ENCODE peak calls at places on chromosomes 1 and 21, in nine cellular contexts. H is heart right ventricle, B is mammary epithelial cell, M is uterus, Z is OCI-LY7, E is Caco-2, Q is ovary, V is HCT116, X is A549. K is an unnamed sample.
A peak's percentile ranks its signal among the peaks of the same experiment; 100 is the strongest.

GRCh38 chr21:32886339-32886738 is 114.8 kb upstream of the PAXBP1 start:
- DNase-seq in H (no peak), B (no peak), M (no peak), Z (no peak), E (no peak), Q (no peak), V (no peak), X (no peak), K (no peak)

GRCh38 chr1:233790662-233791371 is 113.7 kb upstream of the SLC35F3 start:
- DNase-seq in H (peak; percentile 28), B (peak; percentile 57), M (peak; percentile 31), Z (peak; percentile 52), E (no peak), Q (peak; percentile 12), V (peak; percentile 43), X (peak; percentile 88), K (peak; percentile 25)

GRCh38 chr1:116268211-116268610 is 104.8 kb upstream of the ATP1A1 start:
- DNase-seq in H (no peak), B (peak; percentile 93), M (no peak), Z (no peak), E (no peak), Q (no peak), V (no peak), X (peak; percentile 4), K (no peak)

GRCh38 chr1:15282810-15283474 is 35.9 kb downstream of the FHAD1 start:
- DNase-seq in H (peak; percentile 44), B (peak; percentile 50), M (no peak), Z (no peak), E (no peak), Q (no peak), V (no peak), X (no peak), K (no peak)

GRCh38 chr1:36027766-36028165 is 56.1 kb upstream of the TEKT2 start:
- DNase-seq in H (no peak), B (no peak), M (no peak), Z (no peak), E (no peak), Q (no peak), V (no peak), X (no peak), K (no peak)

GRCh38 chr1:61424382-61424781 is 300.6 kb downstream of the TM2D1 start:
- DNase-seq in H (no peak), B (peak; percentile 72), M (no peak), Z (no peak), E (no peak), Q (no peak), V (peak; percentile 10), X (no peak), K (no peak)

GRCh38 chr1:3633344-3634058 is 8.7 kb downstream of the TPRG1L start:
- DNase-seq in H (no peak), B (no peak), M (no peak), Z (no peak), E (no peak), Q (no peak), V (no peak), X (no peak), K (no peak)

GRCh38 chr21:17900990-17901385 is 81.8 kb upstream of the C21orf91 start:
- DNase-seq in H (no peak), B (no peak), M (no peak), Z (no peak), E (no peak), Q (no peak), V (no peak), X (no peak), K (no peak)

GRCh38 chr1:8875216-8875861 is 3.1 kb downstream of the ENO1 start:
- DNase-seq in H (peak; percentile 38), B (no peak), M (no peak), Z (no peak), E (no peak), Q (no peak), V (no peak), X (no peak), K (no peak)

GRCh38 chr1:41498391-41498790 is 13.9 kb upstream of the EDN2 start:
- DNase-seq in H (no peak), B (peak; percentile 61), M (no peak), Z (no peak), E (no peak), Q (no peak), V (no peak), X (no peak), K (no peak)

GRCh38 chr1:23727362-23727811 is 15.9 kb upstream of the ELOA start:
- DNase-seq in H (no peak), B (no peak), M (peak; percentile 76), Z (peak; percentile 40), E (peak; percentile 38), Q (peak; percentile 79), V (no peak), X (no peak), K (peak; percentile 94)

GRCh38 chr1:9293512-9294439 is 1.1 kb downstream of the SPSB1 start:
- DNase-seq in H (no peak), B (no peak), M (no peak), Z (peak; percentile 47), E (no peak), Q (peak; percentile 55), V (no peak), X (no peak), K (no peak)

GRCh38 chr1:33683913-33684312 is 180.0 kb upstream of the HMGB4 start:
- DNase-seq in H (peak; percentile 12), B (no peak), M (no peak), Z (no peak), E (no peak), Q (no peak), V (no peak), X (no peak), K (no peak)

GRCh38 chr21:27480841-27481261 is 514.0 kb upstream of the ADAMTS5 start:
- DNase-seq in H (no peak), B (peak; percentile 93), M (no peak), Z (no peak), E (no peak), Q (no peak), V (no peak), X (no peak), K (no peak)

GRCh38 chr1:7490576-7490975 is 280.5 kb upstream of the VAMP3 start:
- DNase-seq in H (no peak), B (no peak), M (no peak), Z (no peak), E (no peak), Q (no peak), V (no peak), X (no peak), K (peak; percentile 45)

DNA sequence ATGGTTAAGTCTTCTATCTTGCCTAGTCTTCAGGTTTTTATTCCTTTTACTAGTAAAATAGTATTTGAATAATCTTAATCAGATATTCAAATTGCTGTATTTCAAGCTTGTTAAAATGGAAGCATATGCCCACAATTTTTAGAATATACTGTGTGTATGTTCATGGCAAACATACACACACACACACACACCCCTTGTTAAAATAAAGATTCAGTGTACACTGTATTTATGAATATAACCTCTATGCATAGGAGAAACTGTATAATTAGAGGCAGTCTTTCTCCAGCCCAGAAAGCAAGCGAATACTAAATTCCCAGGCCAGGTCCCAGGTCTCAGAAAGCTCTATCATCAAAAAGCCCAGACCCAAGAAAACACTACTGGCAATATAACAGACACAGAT is 57.8 kb downstream of the JAK1 start:
- DNase-seq in H (no peak), B (no peak), M (no peak), Z (no peak), E (no peak), Q (no peak), V (no peak), X (no peak), K (no peak)
- H3K4me1 ChIP-seq in H (peaks cover 71% of the 10 kb centered on the region), B (peaks cover 4% of the 10 kb centered on the region), M (no peaks in the 10 kb centered on the region), Z (no peaks in the 10 kb centered on the region), E (peaks cover 18% of the 10 kb centered on the region), Q (peaks cover 21% of the 10 kb centered on the region), V (peaks cover 8% of the 10 kb centered on the region), X (peaks cover 97% of the 10 kb centered on the region), K (peaks cover 30% of the 10 kb centered on the region)

GRCh38 chr1:62989497-62989896 is 205.6 kb downstream of the ATG4C start:
- DNase-seq in H (no peak), B (no peak), M (no peak), Z (no peak), E (no peak), Q (no peak), V (peak; percentile 6), X (no peak), K (no peak)
- TF ChIP-seq CTCF in H (no peak), B (peak; percentile 36), M (no peak), Z (peak; percentile 17), E (no peak), Q (no peak), V (peak; percentile 39), X (no peak), K (no peak)

GRCh38 chr1:2268285-2269056 is 40.4 kb downstream of the SKI start:
- DNase-seq in H (no peak), B (no peak), M (no peak), Z (no peak), E (no peak), Q (peak; percentile 25), V (no peak), X (no peak), K (no peak)

GRCh38 chr1:2267051-2267830 is 39.1 kb downstream of the SKI start:
- DNase-seq in H (no peak), B (no peak), M (no peak), Z (no peak), E (no peak), Q (peak; percentile 27), V (no peak), X (no peak), K (no peak)

GRCh38 chr1:2266301-2266967 is 38.3 kb downstream of the SKI start:
- DNase-seq in H (no peak), B (no peak), M (no peak), Z (no peak), E (no peak), Q (peak; percentile 29), V (no peak), X (no peak), K (no peak)

GRCh38 chr1:2269193-2269921 is 41.2 kb downstream of the SKI start:
- DNase-seq in H (no peak), B (no peak), M (no peak), Z (no peak), E (no peak), Q (peak; percentile 23), V (no peak), X (no peak), K (no peak)

DNA sequence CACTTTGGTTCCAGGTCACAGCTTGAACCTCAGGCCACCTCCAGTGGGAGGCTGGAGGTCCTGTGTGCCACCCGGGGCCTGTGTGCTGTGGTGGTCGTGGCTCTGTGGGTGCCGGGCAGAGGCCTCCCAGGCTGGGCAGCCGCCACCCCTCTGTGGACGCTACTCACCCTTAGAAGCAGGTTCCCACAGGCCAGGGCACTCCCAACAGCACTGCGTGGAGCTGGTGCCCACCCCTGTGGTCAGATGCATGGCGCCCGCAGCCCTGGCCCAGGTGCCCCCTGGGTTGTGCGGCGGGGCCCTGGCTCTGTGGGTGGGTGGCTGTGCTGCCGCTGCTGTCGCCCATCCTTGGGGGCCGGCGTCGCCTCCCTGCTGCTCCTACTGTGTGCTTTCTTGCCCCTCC is 39.7 kb downstream of the SKI start:
- DNase-seq in H (no peak), B (no peak), M (no peak), Z (no peak), E (no peak), Q (no peak), V (no peak), X (no peak), K (no peak)
- H3K4me1 ChIP-seq in H (peaks cover 80% of the 10 kb centered on the region), B (peaks cover 11% of the 10 kb centered on the region), M (peaks cover 18% of the 10 kb centered on the region), Z (no peaks in the 10 kb centered on the region), E (peaks cover 11% of the 10 kb centered on the region), Q (peaks cover 50% of the 10 kb centered on the region), V (no peaks in the 10 kb centered on the region), X (peaks cover 21% of the 10 kb centered on the region), K (peaks cover 68% of the 10 kb centered on the region)

DNA sequence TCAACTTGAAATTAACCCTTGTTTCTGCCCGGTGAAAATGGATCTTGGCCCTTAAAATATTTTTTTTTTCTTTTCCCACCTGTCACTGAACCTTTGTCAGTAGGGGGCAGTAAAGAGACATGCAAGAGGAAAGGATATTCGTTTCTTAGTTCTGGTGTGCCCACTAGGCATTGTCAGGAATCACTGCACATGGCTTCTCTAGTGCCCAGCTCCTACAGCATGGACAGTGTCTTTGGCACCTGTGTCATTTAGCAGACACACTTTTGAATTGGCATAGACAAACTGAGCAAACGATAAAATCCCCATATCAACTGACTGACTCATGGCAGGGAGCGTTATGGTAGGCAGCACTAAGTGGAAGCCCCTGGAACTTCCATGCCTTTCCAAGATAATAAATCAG is 1048.1 kb downstream of the BRINP3 start:
- DNase-seq in H (no peak), B (peak; percentile 37), M (no peak), Z (peak; percentile 45), E (no peak), Q (no peak), V (peak; percentile 52), X (peak; percentile 2), K (no peak)
- TF ChIP-seq CTCF in H (no peak), B (peak; percentile 77), M (no peak), Z (peak; percentile 81), E (peak; percentile 62), Q (no peak), V (peak; percentile 61), X (peak; percentile 54), K (no peak)

K was measured in upper lobe of left lung.